ENCODE peak calls at places on chromosomes 4 and X, in five cellular contexts. N is activated CD8-positive, alpha-beta memory T cell treated with anti-CD3 and anti-CD28 coated beads, Interleukin-2, amount 50 U/mL, for 48 hours; P is caudate nucleus; W is CD8-positive, alpha-beta memory T cell; A is effector CD4-positive, alpha-beta T cell. G is an unnamed sample.

GRCh38 chr4:15914291-15914690 is 24.2 kb downstream of the FGFBP1 start:
- DNase-seq in N (no peak), P (no peak), W (no peak), A (no peak), G (no peak)

GRCh38 chr4:96352051-96352517 is 512.2 kb downstream of the PDHA2 start:
- DNase-seq in N (no peak), P (no peak), W (no peak), A (no peak), G (no peak)

GRCh38 chrX:39050427-39050826 is 249.2 kb downstream of the MID1IP1 start:
- DNase-seq in N (no peak), P (no peak), W (no peak), A (no peak), G (no peak)

GRCh38 chrX:3244955-3245354 is 101.5 kb downstream of the MXRA5 start:
- DNase-seq in N (no peak), P (no peak), W (no peak), A (no peak), G (no peak)

GRCh38 chrX:139844163-139844562 is 88.7 kb downstream of the ATP11C start:
- DNase-seq in N (no peak), P (no peak), W (no peak), A (no peak), G (no peak)

GRCh38 chr4:41323186-41323585 is 66.5 kb downstream of the UCHL1 start:
- DNase-seq in N (no peak), P (no peak), W (no peak), A (no peak), G (no peak)

GRCh38 chr4:56345461-56345860 is 41.8 kb downstream of the AASDH start:
- DNase-seq in N (no peak), P (no peak), W (no peak), A (no peak), G (no peak)

GRCh38 chr4:86991998-86992397 is 57.2 kb downstream of the AFF1 start:
- DNase-seq in N (no peak), P (no peak), W (no peak), A (no peak), G (no peak)

GRCh38 chr4:188023682-188024081 is 28.1 kb downstream of the ZFP42 start:
- DNase-seq in N (no peak), P (no peak), W (no peak), A (no peak), G (no peak)

GRCh38 chrX:92209936-92210335 is 430.8 kb downstream of the PCDH11X start:
- DNase-seq in N (no peak), P (no peak), W (no peak), A (no peak), G (no peak)

GRCh38 chrX:119505945-119506344 is 37.7 kb downstream of the SLC25A5 start:
- DNase-seq in N (no peak), P (no peak), W (no peak), A (no peak), G (no peak)

GRCh38 chr4:61489927-61490326 is 289.8 kb downstream of the ADGRL3 start:
- DNase-seq in N (no peak), P (no peak), W (no peak), A (no peak), G (no peak)

GRCh38 chr4:147138171-147138570 is 192.5 kb upstream of the TTC29 start:
- DNase-seq in N (no peak), P (no peak), W (no peak), A (no peak), G (no peak)

GRCh38 chr4:157221895-157222763 is 1.6 kb downstream of the GRIA2 start:
- DNase-seq in N (no peak), P (peak; percentile 81), W (no peak), A (no peak), G (no peak)

GRCh38 chr4:152937535-152938236 is 1.6 kb downstream of the FHDC1 start:
- DNase-seq in N (no peak), P (peak; percentile 25), W (no peak), A (no peak), G (peak; percentile 37)

GRCh38 chr4:152032722-152033131 is 271.9 kb upstream of the GATB start:
- DNase-seq in N (no peak), P (no peak), W (no peak), A (no peak), G (no peak)

GRCh38 chrX:38304010-38304409 is 23.3 kb downstream of the RPGR start:
- DNase-seq in N (no peak), P (no peak), W (no peak), A (no peak), G (no peak)

GRCh38 chr4:186724861-186725419 is 1.3 kb upstream of the FAT1 start:
- DNase-seq in N (no peak), P (no peak), W (no peak), A (no peak), G (no peak)

GRCh38 chrX:66900886-66901285 is 262.0 kb upstream of the EDA2R start:
- DNase-seq in N (no peak), P (no peak), W (no peak), A (no peak), G (no peak)

GRCh38 chr4:88526221-88526815 is 2.7 kb upstream of the PYURF start:
- DNase-seq in N (no peak), P (no peak), W (peak; percentile 21), A (no peak), G (no peak)

GRCh38 chrX:56211701-56212100 is 20.5 kb upstream of the KLF8 start:
- DNase-seq in N (no peak), P (no peak), W (no peak), A (no peak), G (no peak)

GRCh38 chr4:169664615-169665014 is 44.2 kb downstream of the CLCN3 start:
- DNase-seq in N (no peak), P (no peak), W (no peak), A (no peak), G (no peak)

GRCh38 chr4:15075875-15076274 is 73.6 kb downstream of the CPEB2 start:
- DNase-seq in N (no peak), P (no peak), W (no peak), A (no peak), G (no peak)

GRCh38 chrX:42809569-42809968 is 31.6 kb upstream of the PPP1R2C start:
- DNase-seq in N (no peak), P (no peak), W (no peak), A (no peak), G (no peak)

GRCh38 chrX:78652971-78653822 is 5.9 kb downstream of the RTL3 start:
- DNase-seq in N (no peak), P (no peak), W (no peak), A (no peak), G (no peak)

GRCh38 chr4:2834001-2834921 is 9.4 kb upstream of the ADD1 start:
- DNase-seq in N (peak; percentile 52), P (no peak), W (no peak), A (no peak), G (peak; percentile 11)

GRCh38 chr4:137694138-137694537 is 161.8 kb upstream of the PCDH18 start:
- DNase-seq in N (no peak), P (no peak), W (no peak), A (no peak), G (peak; percentile 37)

GRCh38 chr4:146246381-146246780 is 32.0 kb downstream of the REELD1 start:
- DNase-seq in N (no peak), P (no peak), W (no peak), A (no peak), G (no peak)

GRCh38 chr4:64756016-64756415 is 346.8 kb upstream of the TECRL start:
- DNase-seq in N (no peak), P (no peak), W (no peak), A (no peak), G (no peak)

GRCh38 chrX:148424570-148424969 is 75.8 kb upstream of the AFF2 start:
- DNase-seq in N (no peak), P (no peak), W (no peak), A (no peak), G (no peak)

GRCh38 chr4:155608231-155608885 is 58.3 kb upstream of the GUCY1A1 start:
- DNase-seq in N (no peak), P (peak; percentile 5), W (no peak), A (no peak), G (peak; percentile 24)

GRCh38 chr4:186587416-186588018 is 32.1 kb upstream of the MTNR1A start:
- DNase-seq in N (peak; percentile 79), P (peak; percentile 49), W (peak; percentile 27), A (peak; percentile 49), G (peak; percentile 58)

GRCh38 chr4:133095591-133095990 is 53.5 kb upstream of the PCDH10 start:
- DNase-seq in N (no peak), P (no peak), W (no peak), A (no peak), G (no peak)

G was measured in left ventricle myocardium inferior.